ENCODE peak calls at places on chromosomes 12 and 14, in seven cellular contexts. X is KG1, E is GM03348, D is GM13977, T is iris pigment epithelial cell, S is ureter, B is GM10248. G is an unnamed sample.
A peak's percentile ranks its signal among the peaks of the same experiment; 100 is the strongest.

GRCh38 chr12:6435941-6436715 is 8.6 kb upstream of the CD27 start:
- DNase-seq in X (no peak), E (no peak), D (no peak), T (no peak), S (no peak), B (no peak), G (peak; percentile 12)

GRCh38 chr14:93744176-93744575 is 44.1 kb downstream of the PRIMA1 start:
- DNase-seq in X (no peak), E (no peak), D (no peak), T (no peak), S (no peak), B (no peak), G (no peak)

GRCh38 chr12:43551971-43552559 is at the start of gene ADAMTS20:
- DNase-seq in X (no peak), E (peak; percentile 16), D (no peak), T (peak; percentile 14), S (no peak), B (no peak), G (peak; percentile 58)

GRCh38 chr12:57837779-57838562 is 8.6 kb downstream of the CTDSP2 start:
- DNase-seq in X (no peak), E (peak; percentile 64), D (no peak), T (peak; percentile 81), S (no peak), B (no peak), G (peak; percentile 93)

GRCh38 chr12:50913224-50913623 is 39.1 kb upstream of the HIGD1C start:
- DNase-seq in X (no peak), E (no peak), D (no peak), T (no peak), S (no peak), B (no peak), G (no peak)

GRCh38 chr12:52618866-52619265 is 507 bp upstream of the KRT73 start:
- DNase-seq in X (no peak), E (no peak), D (no peak), T (no peak), S (no peak), B (no peak), G (no peak)

GRCh38 chr14:20712900-20713299 is 24.3 kb downstream of the ANG start:
- DNase-seq in X (no peak), E (no peak), D (no peak), T (no peak), S (no peak), B (no peak), G (no peak)

GRCh38 chr14:81625343-81625742 is 91.7 kb upstream of the SEL1L start:
- DNase-seq in X (peak; percentile 18), E (peak; percentile 26), D (peak; percentile 35), T (peak; percentile 21), S (no peak), B (peak; percentile 20), G (no peak)

GRCh38 chr12:88418856-88419497 is 161.3 kb downstream of the KITLG start:
- DNase-seq in X (no peak), E (peak; percentile 52), D (no peak), T (peak; percentile 83), S (no peak), B (no peak), G (peak; percentile 76)